ENCODE peak calls at places on chromosomes 3 and 15, in six cellular contexts. I, H, Q, F, P and L are unnamed samples.

GRCh38 chr15:101382544-101382943 is 87.5 kb upstream of the SNRPA1 start:
- DNase-seq in I (no peak), H (no peak), Q (no peak), F (no peak), P (no peak), L (no peak)

GRCh38 chr3:150235799-150236198 is 172.3 kb upstream of the TSC22D2 start:
- DNase-seq in I (no peak), H (no peak), Q (no peak), F (no peak), P (no peak), L (no peak)

GRCh38 chr15:38692789-38693062 is 128.1 kb upstream of the RASGRP1 start:
- DNase-seq in I (no peak), H (no peak), Q (no peak), F (no peak), P (no peak), L (no peak)

GRCh38 chr3:71585891-71586809 is 2.6 kb upstream of the FOXP1 start:
- DNase-seq in I (no peak), H (peak; percentile 46), Q (no peak), F (no peak), P (peak; percentile 75), L (no peak)

GRCh38 chr3:187044206-187044605 is 95.1 kb downstream of the RPL39L start:
- DNase-seq in I (no peak), H (no peak), Q (no peak), F (no peak), P (peak; percentile 79), L (no peak)

GRCh38 chr15:55774113-55774970 is 31.4 kb upstream of the PRTG start:
- DNase-seq in I (peak; percentile 70), H (peak; percentile 60), Q (no peak), F (no peak), P (peak; percentile 49), L (peak; percentile 28)

GRCh38 chr3:196217307-196218154 is 1.2 kb downstream of the SLC51A start:
- DNase-seq in I (no peak), H (no peak), Q (no peak), F (no peak), P (no peak), L (no peak)

GRCh38 chr3:140424211-140424610 is 253.7 kb upstream of the TRIM42 start:
- DNase-seq in I (no peak), H (no peak), Q (no peak), F (no peak), P (no peak), L (no peak)

GRCh38 chr3:110430146-110430545 is 641.5 kb upstream of the NECTIN3 start:
- DNase-seq in I (no peak), H (no peak), Q (no peak), F (no peak), P (no peak), L (no peak)

GRCh38 chr3:152183473-152183872 is 85.3 kb upstream of the MBNL1 start:
- DNase-seq in I (peak; percentile 36), H (peak; percentile 62), Q (no peak), F (no peak), P (peak; percentile 59), L (no peak)

GRCh38 chr15:100559330-100559729 is 30.6 kb upstream of the CERS3 start:
- DNase-seq in I (no peak), H (peak; percentile 36), Q (no peak), F (no peak), P (no peak), L (no peak)

GRCh38 chr3:149971403-149972075 is 844 bp upstream of the PFN2 start:
- DNase-seq in I (no peak), H (no peak), Q (no peak), F (peak; percentile 20), P (peak; percentile 56), L (no peak)

GRCh38 chr3:156532730-156533129 is 22.2 kb downstream of the SSR3 start:
- DNase-seq in I (no peak), H (no peak), Q (no peak), F (no peak), P (no peak), L (no peak)

GRCh38 chr3:13025090-13025489 is 48.1 kb downstream of the IQSEC1 start:
- DNase-seq in I (no peak), H (peak; percentile 40), Q (no peak), F (peak; percentile 38), P (peak; percentile 49), L (no peak)

GRCh38 chr3:40207796-40208195 is 101.7 kb upstream of the EIF1B start:
- DNase-seq in I (no peak), H (no peak), Q (no peak), F (no peak), P (no peak), L (no peak)

GRCh38 chr3:56357266-56357665 is 111.0 kb downstream of the ERC2 start:
- DNase-seq in I (no peak), H (no peak), Q (no peak), F (no peak), P (no peak), L (no peak)

GRCh38 chr3:28022916-28023315 is 218.5 kb upstream of the CMC1 start:
- DNase-seq in I (no peak), H (peak; percentile 29), Q (no peak), F (no peak), P (no peak), L (no peak)

GRCh38 chr3:108471346-108471935 is 39.0 kb downstream of the MYH15 start:
- DNase-seq in I (no peak), H (no peak), Q (no peak), F (no peak), P (no peak), L (no peak)

GRCh38 chr15:58401276-58401675 is 30.5 kb upstream of the LIPC start:
- DNase-seq in I (no peak), H (no peak), Q (no peak), F (no peak), P (no peak), L (no peak)

GRCh38 chr3:183828538-183828870 is 3.1 kb upstream of the MAP6D1 start:
- DNase-seq in I (no peak), H (no peak), Q (no peak), F (no peak), P (no peak), L (no peak)

GRCh38 chr15:88894819-88895767 is at the start of gene HAPLN3:
- DNase-seq in I (peak; percentile 54), H (peak; percentile 60), Q (no peak), F (no peak), P (peak; percentile 47), L (peak; percentile 51)

GRCh38 chr3:61236556-61236955 is 14.7 kb downstream of the FHIT start:
- DNase-seq in I (no peak), H (no peak), Q (no peak), F (no peak), P (no peak), L (peak; percentile 13)

GRCh38 chr15:77636209-77636608 is 3.5 kb upstream of the LINGO1 start:
- DNase-seq in I (no peak), H (no peak), Q (no peak), F (no peak), P (no peak), L (no peak)

GRCh38 chr3:112092439-112093179 is 6.4 kb downstream of the C3orf52 start:
- DNase-seq in I (no peak), H (no peak), Q (no peak), F (no peak), P (no peak), L (no peak)

GRCh38 chr15:76223521-76223920 is 87.7 kb downstream of the ETFA start:
- DNase-seq in I (no peak), H (no peak), Q (no peak), F (no peak), P (no peak), L (no peak)

GRCh38 chr3:153373571-153373970 is 211.5 kb downstream of the RAP2B start:
- DNase-seq in I (no peak), H (no peak), Q (no peak), F (no peak), P (peak; percentile 4), L (no peak)

GRCh38 chr3:31550452-31551251 is 17.9 kb downstream of the STT3B start:
- DNase-seq in I (no peak), H (peak; percentile 27), Q (no peak), F (no peak), P (peak; percentile 51), L (no peak)

GRCh38 chr3:159860269-159860668 is 128.4 kb upstream of the IL12A start:
- DNase-seq in I (no peak), H (no peak), Q (no peak), F (no peak), P (no peak), L (no peak)